ENCODE peak calls at places on chromosomes 5 and 9, in ten cellular contexts. Z is neuronal stem cell, T is right lobe of liver, K is adrenal gland, L is right cardiac atrium, I is A549, M is foreskin keratinocyte, H is heart right ventricle, J is pancreas, A is hepatocyte. C is an unnamed sample.

GRCh38 chr9:76456202-76456926 is 2.6 kb upstream of the GCNT1 start:
- DNase-seq in Z (no peak), T (no peak), K (no peak), L (no peak), I (peak; percentile 38), M (peak; percentile 48), H (no peak), J (peak; percentile 57), A (peak; percentile 88), C (no peak)

GRCh38 chr5:137599479-137599878 is 100.4 kb upstream of the SPOCK1 start:
- DNase-seq in Z (no peak), T (no peak), K (no peak), L (no peak), I (no peak), M (no peak), H (no peak), J (no peak), A (no peak), C (no peak)

GRCh38 chr9:95551406-95551805 is 34.6 kb upstream of the PTCH1 start:
- DNase-seq in Z (no peak), T (no peak), K (no peak), L (no peak), I (no peak), M (no peak), H (no peak), J (no peak), A (no peak), C (no peak)

GRCh38 chr5:150329881-150330876 is 27.3 kb upstream of the TCOF1 start:
- DNase-seq in Z (no peak), T (no peak), K (no peak), L (peak; percentile 41), I (no peak), M (no peak), H (no peak), J (no peak), A (no peak), C (no peak)

GRCh38 chr9:137673871-137674270 is 55.1 kb downstream of the EHMT1 start:
- DNase-seq in Z (no peak), T (no peak), K (no peak), L (no peak), I (no peak), M (no peak), H (no peak), J (no peak), A (no peak), C (no peak)

GRCh38 chr5:67842806-67843205 is 372.8 kb upstream of the PIK3R1 start:
- DNase-seq in Z (no peak), T (no peak), K (no peak), L (no peak), I (peak; percentile 5), M (peak; percentile 82), H (no peak), J (no peak), A (peak; percentile 12), C (no peak)

GRCh38 chr5:4027335-4027734 is 431.7 kb downstream of the IRX1 start:
- DNase-seq in Z (no peak), T (no peak), K (no peak), L (no peak), I (no peak), M (peak; percentile 6), H (no peak), J (no peak), A (no peak), C (no peak)

GRCh38 chr9:21681641-21682040 is 120.8 kb upstream of the MTAP start:
- DNase-seq in Z (no peak), T (no peak), K (no peak), L (no peak), I (peak; percentile 81), M (peak; percentile 96), H (no peak), J (no peak), A (no peak), C (no peak)

GRCh38 chr5:138936225-138936967 is 61.3 kb upstream of the LRRTM2 start:
- DNase-seq in Z (no peak), T (no peak), K (peak; percentile 76), L (no peak), I (no peak), M (no peak), H (no peak), J (no peak), A (no peak), C (no peak)

GRCh38 chr5:138938526-138938925 is 63.4 kb upstream of the LRRTM2 start:
- DNase-seq in Z (no peak), T (no peak), K (no peak), L (no peak), I (no peak), M (no peak), H (no peak), J (no peak), A (no peak), C (no peak)

GRCh38 chr5:138937392-138938387 is 62.6 kb upstream of the LRRTM2 start:
- DNase-seq in Z (no peak), T (no peak), K (peak; percentile 53), L (no peak), I (no peak), M (no peak), H (no peak), J (no peak), A (no peak), C (no peak)

GRCh38 chr5:138935466-138935865 is 60.3 kb upstream of the LRRTM2 start:
- DNase-seq in Z (no peak), T (no peak), K (peak; percentile 53), L (no peak), I (no peak), M (no peak), H (no peak), J (no peak), A (no peak), C (no peak)

DNA sequence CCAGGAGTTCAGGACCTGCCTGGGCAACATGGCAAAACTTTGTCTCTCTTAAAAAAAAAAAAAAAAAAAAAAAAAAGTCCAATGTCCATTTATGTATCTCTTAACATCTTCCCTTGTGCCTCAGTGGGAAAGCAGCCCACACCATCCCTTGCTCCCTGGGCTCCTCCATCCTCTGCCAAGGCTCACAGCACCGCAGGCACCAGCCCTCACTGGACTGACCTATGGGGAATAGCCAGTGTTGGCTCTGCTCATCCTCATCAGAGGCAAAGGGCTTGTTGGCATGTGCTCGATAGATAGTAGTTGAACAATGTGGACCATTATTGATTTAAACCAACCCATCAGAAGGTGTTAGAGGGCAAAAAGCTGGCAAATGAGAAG is 61.8 kb upstream of the LRRTM2 start:
- DNase-seq in Z (no peak), T (no peak), K (no peak), L (no peak), I (no peak), M (no peak), H (no peak), J (no peak), A (no peak), C (no peak)
- H3K27ac ChIP-seq in Z (no peak overlapping the region), T (no peak overlapping the region), K (no peak overlapping the region), L (peak overlapping the region; percentile 57), I (no peak overlapping the region), M (no peak overlapping the region), H (peak overlapping the region; percentile 54), J (no peak overlapping the region), A (no peak overlapping the region), C (no peak overlapping the region)

GRCh38 chr5:88665750-88666215 is 217.2 kb downstream of the MEF2C start:
- DNase-seq in Z (peak; percentile 54), T (no peak), K (no peak), L (no peak), I (no peak), M (no peak), H (no peak), J (no peak), A (no peak), C (no peak)

GRCh38 chr5:88661870-88662207 is 221.1 kb downstream of the MEF2C start:
- DNase-seq in Z (no peak), T (no peak), K (no peak), L (no peak), I (no peak), M (no peak), H (no peak), J (no peak), A (no peak), C (no peak)

GRCh38 chr5:88662801-88663360 is 220.1 kb downstream of the MEF2C start:
- DNase-seq in Z (no peak), T (no peak), K (no peak), L (no peak), I (no peak), M (no peak), H (no peak), J (no peak), A (no peak), C (no peak)

GRCh38 chr5:88664630-88665029 is 218.4 kb downstream of the MEF2C start:
- DNase-seq in Z (no peak), T (no peak), K (no peak), L (no peak), I (no peak), M (no peak), H (no peak), J (no peak), A (no peak), C (no peak)

DNA sequence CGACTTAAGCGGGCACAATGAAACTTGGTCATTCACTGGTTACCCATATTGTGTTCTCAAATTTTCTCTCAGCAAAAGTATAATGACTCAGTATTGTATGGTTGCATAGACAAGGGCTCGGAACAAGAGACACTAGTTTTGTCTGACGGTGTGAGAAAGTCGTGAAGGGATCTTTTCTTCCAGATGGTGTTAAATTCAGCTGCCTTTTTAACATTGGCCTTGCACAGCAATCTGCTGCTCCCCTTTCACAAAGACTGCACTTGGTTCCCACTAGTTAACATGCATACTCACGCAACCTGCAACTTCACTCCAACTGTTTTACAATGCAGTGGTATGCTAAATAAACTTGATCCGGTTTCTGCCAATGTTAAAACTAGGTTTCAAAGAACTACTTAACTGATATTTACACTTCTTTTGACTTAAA is 219.2 kb downstream of the MEF2C start:
- DNase-seq in Z (no peak), T (no peak), K (no peak), L (no peak), I (no peak), M (no peak), H (no peak), J (no peak), A (no peak), C (peak; percentile 11)
- H3K27ac ChIP-seq in Z (no peak overlapping the region), T (no peak overlapping the region), K (no peak overlapping the region), L (no peak overlapping the region), I (no peak overlapping the region), M (no peak overlapping the region), H (no peak overlapping the region), J (no peak overlapping the region), A (no peak overlapping the region), C (peak overlapping the region; percentile 66)

DNA sequence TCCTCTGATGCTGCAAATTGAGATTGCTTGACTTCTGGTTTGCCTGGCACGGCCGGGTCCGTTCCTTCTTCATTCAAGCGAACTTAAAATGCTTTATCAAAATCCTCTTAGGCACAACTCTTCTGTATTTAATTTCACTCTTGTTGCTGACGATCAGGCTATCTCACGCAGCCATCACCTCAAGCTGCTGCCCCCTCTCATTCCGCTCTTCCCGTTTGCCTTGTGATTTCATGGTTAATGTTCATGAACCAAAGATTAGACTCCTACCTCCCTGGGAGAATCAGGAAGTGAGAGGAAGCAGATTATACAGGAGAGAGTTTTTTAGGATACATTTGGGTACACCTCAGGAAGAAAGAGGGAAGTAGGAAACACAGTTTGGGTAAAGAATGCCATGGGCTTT is 22.6 kb downstream of the QRFP start:
- DNase-seq in Z (no peak), T (no peak), K (no peak), L (peak; percentile 1), I (no peak), M (no peak), H (no peak), J (no peak), A (no peak), C (no peak)
- H3K27ac ChIP-seq in Z (no peak overlapping the region), T (no peak overlapping the region), K (no peak overlapping the region), L (peak overlapping the region; percentile 46), I (no peak overlapping the region), M (no peak overlapping the region), H (peak overlapping the region; percentile 86), J (no peak overlapping the region), A (no peak overlapping the region), C (peak overlapping the region; percentile 70)

DNA sequence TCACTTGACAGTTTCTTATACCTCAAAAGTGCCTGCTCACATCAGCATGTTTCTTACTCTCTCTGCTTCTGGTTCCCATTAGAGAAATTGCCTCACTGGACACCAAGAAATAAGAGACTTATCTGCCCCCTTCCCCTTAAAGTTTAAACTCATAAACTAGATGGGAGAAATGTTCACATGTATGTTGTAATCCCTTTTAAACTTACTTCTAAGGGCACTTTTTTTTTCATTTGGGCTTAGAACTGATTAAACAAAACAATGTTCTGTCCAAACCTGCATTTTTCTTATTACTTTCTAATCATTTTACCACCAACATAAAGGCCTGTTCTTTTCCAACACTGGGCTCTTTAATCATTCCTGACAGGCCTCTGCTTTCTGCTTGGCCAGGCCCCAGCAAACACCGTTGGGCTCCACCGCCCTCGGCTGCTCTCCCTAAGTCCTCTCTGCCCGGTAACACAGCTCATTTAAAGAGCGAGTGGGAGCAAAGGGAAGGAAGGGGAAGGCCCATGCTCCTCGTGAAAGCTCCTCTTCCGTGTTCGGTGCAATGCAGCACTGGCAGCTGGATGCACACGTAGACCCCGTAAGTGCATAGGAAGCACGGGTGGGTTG is 53.4 kb downstream of the ROR2 start:
- DNase-seq in Z (no peak), T (no peak), K (peak; percentile 91), L (no peak), I (no peak), M (peak; percentile 30), H (peak; percentile 27), J (peak; percentile 64), A (peak; percentile 70), C (no peak)
- H3K27ac ChIP-seq in Z (no peak overlapping the region), T (no peak overlapping the region), K (peak overlapping the region; percentile 80), L (peak overlapping the region; percentile 94), I (no peak overlapping the region), M (no peak overlapping the region), H (no peak overlapping the region), J (no peak overlapping the region), A (peak overlapping the region; percentile 81), C (no peak overlapping the region)